ENCODE peak calls at places on chromosomes 7 and 10, in seven cellular contexts. One of them, this sample, is unnamed.

GRCh38 chr10:78861456-78862327 is 207.1 kb upstream of the ZMIZ1 start:
- DNase-seq in mesothelial cell of epicardium: no peak
- DNase-seq in fibroblast of pulmonary artery: no peak
- DNase-seq in BJ: no peak
- DNase-seq in CD4-positive, alpha-beta T cell: no peak
- DNase-seq in neural crest cell: no peak
- DNase-seq in HepG2: no peak
- DNase-seq in this sample: no peak

GRCh38 chr10:91296471-91296870 is 76.0 kb downstream of the PCGF5 start:
- DNase-seq in HepG2: peak; percentile 37
- DNase-seq in CD4-positive, alpha-beta T cell: no peak
- DNase-seq in neural crest cell: no peak
- DNase-seq in fibroblast of pulmonary artery: peak; percentile 55
- DNase-seq in BJ: no peak
- DNase-seq in mesothelial cell of epicardium: no peak
- DNase-seq in this sample: no peak

GRCh38 chr10:2909921-2910320 is 157.4 kb upstream of the PFKP start:
- DNase-seq in fibroblast of pulmonary artery: no peak
- DNase-seq in BJ: no peak
- DNase-seq in neural crest cell: no peak
- DNase-seq in mesothelial cell of epicardium: no peak
- DNase-seq in HepG2: no peak
- DNase-seq in CD4-positive, alpha-beta T cell: no peak
- DNase-seq in this sample: no peak

GRCh38 chr10:108374991-108375390 is 1210.5 kb upstream of the SORCS1 start:
- DNase-seq in BJ: no peak
- DNase-seq in HepG2: no peak
- DNase-seq in neural crest cell: no peak
- DNase-seq in fibroblast of pulmonary artery: no peak
- DNase-seq in mesothelial cell of epicardium: no peak
- DNase-seq in CD4-positive, alpha-beta T cell: no peak
- DNase-seq in this sample: no peak

GRCh38 chr7:47653550-47654351 is 71.8 kb upstream of the TNS3 start:
- DNase-seq in CD4-positive, alpha-beta T cell: no peak
- DNase-seq in HepG2: no peak
- DNase-seq in fibroblast of pulmonary artery: peak; percentile 82
- DNase-seq in BJ: no peak
- DNase-seq in mesothelial cell of epicardium: no peak
- DNase-seq in neural crest cell: no peak
- DNase-seq in this sample: no peak

GRCh38 chr7:7970620-7971307 is 2.2 kb downstream of the GLCCI1 start:
- DNase-seq in BJ: no peak
- DNase-seq in mesothelial cell of epicardium: no peak
- DNase-seq in fibroblast of pulmonary artery: no peak
- DNase-seq in neural crest cell: no peak
- DNase-seq in CD4-positive, alpha-beta T cell: no peak
- DNase-seq in HepG2: no peak
- DNase-seq in this sample: no peak

GRCh38 chr10:62080905-62081304 is 179.4 kb downstream of the ARID5B start:
- DNase-seq in HepG2: no peak
- DNase-seq in neural crest cell: no peak
- DNase-seq in fibroblast of pulmonary artery: no peak
- DNase-seq in CD4-positive, alpha-beta T cell: no peak
- DNase-seq in BJ: no peak
- DNase-seq in mesothelial cell of epicardium: no peak
- DNase-seq in this sample: no peak

GRCh38 chr7:16084370-16084769 is 337.0 kb downstream of the CRPPA start:
- DNase-seq in CD4-positive, alpha-beta T cell: no peak
- DNase-seq in BJ: no peak
- DNase-seq in fibroblast of pulmonary artery: peak; percentile 72
- DNase-seq in HepG2: no peak
- DNase-seq in neural crest cell: no peak
- DNase-seq in mesothelial cell of epicardium: no peak
- DNase-seq in this sample: no peak

GRCh38 chr7:107045195-107045960 is 873 bp downstream of the PRKAR2B start:
- DNase-seq in BJ: no peak
- DNase-seq in neural crest cell: no peak
- DNase-seq in mesothelial cell of epicardium: no peak
- DNase-seq in fibroblast of pulmonary artery: peak; percentile 6
- DNase-seq in HepG2: no peak
- DNase-seq in CD4-positive, alpha-beta T cell: no peak
- DNase-seq in this sample: peak; percentile 9

GRCh38 chr7:102272075-102272916 is 14.4 kb upstream of the SH2B2 start:
- DNase-seq in neural crest cell: peak; percentile 85
- DNase-seq in mesothelial cell of epicardium: peak; percentile 68
- DNase-seq in HepG2: peak; percentile 65
- DNase-seq in CD4-positive, alpha-beta T cell: peak; percentile 83
- DNase-seq in BJ: no peak
- DNase-seq in fibroblast of pulmonary artery: peak; percentile 78
- DNase-seq in this sample: peak; percentile 87

GRCh38 chr7:130961128-130961601 is 227.2 kb upstream of the KLF14 start:
- DNase-seq in HepG2: no peak
- DNase-seq in mesothelial cell of epicardium: no peak
- DNase-seq in fibroblast of pulmonary artery: peak; percentile 53
- DNase-seq in CD4-positive, alpha-beta T cell: peak; percentile 50
- DNase-seq in BJ: no peak
- DNase-seq in neural crest cell: no peak
- DNase-seq in this sample: no peak

GRCh38 chr7:106521115-106521514 is 139.8 kb downstream of the CCDC71L start:
- DNase-seq in HepG2: no peak
- DNase-seq in CD4-positive, alpha-beta T cell: no peak
- DNase-seq in mesothelial cell of epicardium: no peak
- DNase-seq in BJ: no peak
- DNase-seq in neural crest cell: no peak
- DNase-seq in fibroblast of pulmonary artery: no peak
- DNase-seq in this sample: no peak

GRCh38 chr10:113111260-113111659 is 161.2 kb downstream of the TCF7L2 start:
- DNase-seq in neural crest cell: no peak
- DNase-seq in mesothelial cell of epicardium: no peak
- DNase-seq in CD4-positive, alpha-beta T cell: no peak
- DNase-seq in fibroblast of pulmonary artery: no peak
- DNase-seq in HepG2: no peak
- DNase-seq in BJ: no peak
- DNase-seq in this sample: no peak

GRCh38 chr10:43965033-43965917 is 316.6 kb upstream of the ZNF32 start:
- DNase-seq in mesothelial cell of epicardium: no peak
- DNase-seq in HepG2: no peak
- DNase-seq in fibroblast of pulmonary artery: peak; percentile 27
- DNase-seq in BJ: peak; percentile 22
- DNase-seq in CD4-positive, alpha-beta T cell: no peak
- DNase-seq in neural crest cell: no peak
- DNase-seq in this sample: no peak

GRCh38 chr7:91034459-91035368 is 229.5 kb upstream of the FZD1 start:
- DNase-seq in BJ: no peak
- DNase-seq in neural crest cell: peak; percentile 53
- DNase-seq in fibroblast of pulmonary artery: peak; percentile 70
- DNase-seq in CD4-positive, alpha-beta T cell: no peak
- DNase-seq in mesothelial cell of epicardium: no peak
- DNase-seq in HepG2: peak; percentile 8
- DNase-seq in this sample: peak; percentile 66

GRCh38 chr7:1809601-1810258 is 139.7 kb downstream of the ELFN1 start:
- DNase-seq in CD4-positive, alpha-beta T cell: no peak
- DNase-seq in HepG2: no peak
- DNase-seq in fibroblast of pulmonary artery: no peak
- DNase-seq in mesothelial cell of epicardium: no peak
- DNase-seq in BJ: no peak
- DNase-seq in neural crest cell: no peak
- DNase-seq in this sample: no peak

GRCh38 chr10:44968101-44968886 is 8.7 kb downstream of the RASSF4 start:
- DNase-seq in fibroblast of pulmonary artery: peak; percentile 67
- DNase-seq in neural crest cell: no peak
- DNase-seq in CD4-positive, alpha-beta T cell: no peak
- DNase-seq in mesothelial cell of epicardium: no peak
- DNase-seq in BJ: no peak
- DNase-seq in HepG2: no peak
- DNase-seq in this sample: no peak

GRCh38 chr10:104445359-104445758 is 91.7 kb downstream of the CFAP58 start:
- DNase-seq in mesothelial cell of epicardium: no peak
- DNase-seq in neural crest cell: no peak
- DNase-seq in CD4-positive, alpha-beta T cell: no peak
- DNase-seq in fibroblast of pulmonary artery: peak; percentile 40
- DNase-seq in HepG2: no peak
- DNase-seq in BJ: peak; percentile 66
- DNase-seq in this sample: no peak

GRCh38 chr10:79937661-79938226 is 11.2 kb downstream of the SFTPD start:
- DNase-seq in neural crest cell: no peak
- DNase-seq in CD4-positive, alpha-beta T cell: no peak
- DNase-seq in mesothelial cell of epicardium: no peak
- DNase-seq in BJ: no peak
- DNase-seq in fibroblast of pulmonary artery: no peak
- DNase-seq in HepG2: no peak
- DNase-seq in this sample: peak; percentile 2

GRCh38 chr7:157676456-157677255 is 339.9 kb downstream of the DNAJB6 start:
- DNase-seq in CD4-positive, alpha-beta T cell: no peak
- DNase-seq in mesothelial cell of epicardium: no peak
- DNase-seq in fibroblast of pulmonary artery: no peak
- DNase-seq in HepG2: no peak
- DNase-seq in neural crest cell: no peak
- DNase-seq in BJ: no peak
- DNase-seq in this sample: no peak

GRCh38 chr10:88027570-88027969 is 164.1 kb downstream of the PTEN start:
- DNase-seq in neural crest cell: no peak
- DNase-seq in fibroblast of pulmonary artery: no peak
- DNase-seq in BJ: no peak
- DNase-seq in mesothelial cell of epicardium: no peak
- DNase-seq in CD4-positive, alpha-beta T cell: no peak
- DNase-seq in HepG2: no peak
- DNase-seq in this sample: no peak

GRCh38 chr10:97267671-97268070 is 24.8 kb downstream of the ARHGAP19 start:
- DNase-seq in HepG2: no peak
- DNase-seq in CD4-positive, alpha-beta T cell: no peak
- DNase-seq in fibroblast of pulmonary artery: peak; percentile 31
- DNase-seq in BJ: no peak
- DNase-seq in neural crest cell: no peak
- DNase-seq in mesothelial cell of epicardium: no peak
- DNase-seq in this sample: no peak

GRCh38 chr10:75283150-75284096 is 47.7 kb upstream of the COMTD1 start:
- DNase-seq in neural crest cell: no peak
- DNase-seq in HepG2: no peak
- DNase-seq in fibroblast of pulmonary artery: peak; percentile 48
- DNase-seq in CD4-positive, alpha-beta T cell: no peak
- DNase-seq in BJ: peak; percentile 47
- DNase-seq in mesothelial cell of epicardium: no peak
- DNase-seq in this sample: no peak

DNA sequence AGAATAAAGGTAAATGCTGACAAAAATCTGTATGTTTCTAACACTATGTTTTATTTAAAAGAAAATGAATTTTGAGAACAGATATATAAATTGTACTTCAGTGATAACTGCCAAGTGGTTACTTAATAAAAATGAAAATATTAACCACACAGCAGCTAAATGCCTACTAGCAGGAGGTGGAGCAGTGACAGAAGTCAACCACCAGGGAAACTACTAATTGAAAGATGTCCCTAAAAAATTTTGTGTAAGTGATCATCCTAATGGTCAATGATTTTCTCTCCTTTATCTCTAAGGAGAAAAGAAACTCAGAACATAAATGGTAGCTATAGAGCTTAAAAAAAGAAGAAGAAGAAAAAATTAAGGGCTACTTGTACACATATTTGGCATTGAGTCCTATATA is 22.9 kb downstream of the WNT16 start:
- DNase-seq in neural crest cell: no peak
- DNase-seq in BJ: no peak
- DNase-seq in CD4-positive, alpha-beta T cell: no peak
- DNase-seq in HepG2: no peak
- DNase-seq in fibroblast of pulmonary artery: no peak
- DNase-seq in mesothelial cell of epicardium: no peak
- DNase-seq in this sample: no peak
- TF ChIP-seq CTCF in neural crest cell: peak; percentile 53
- TF ChIP-seq CTCF in BJ: no peak
- TF ChIP-seq CTCF in CD4-positive, alpha-beta T cell: no peak
- TF ChIP-seq CTCF in HepG2: no peak
- TF ChIP-seq CTCF in fibroblast of pulmonary artery: peak; percentile 14
- TF ChIP-seq CTCF in mesothelial cell of epicardium: no peak
- TF ChIP-seq CTCF in this sample: peak; percentile 41

DNA sequence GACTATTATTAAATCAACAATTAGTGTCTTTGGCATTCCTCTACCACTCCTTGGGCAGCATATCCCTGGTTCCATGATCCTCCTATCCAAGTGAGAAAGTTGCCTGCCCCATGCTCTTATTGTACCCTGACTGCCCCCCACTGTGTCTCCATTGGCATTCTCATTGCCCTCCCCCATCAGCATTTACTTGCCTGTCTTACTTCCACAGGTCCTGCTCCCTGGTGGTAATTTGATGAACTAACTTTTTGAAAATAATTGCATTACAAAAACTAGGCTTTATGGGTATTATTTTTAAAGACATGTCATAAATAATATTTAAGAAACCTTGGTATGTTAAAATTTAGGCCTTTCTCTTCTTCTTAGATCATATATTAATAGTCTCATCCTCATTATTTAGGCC is 346.4 kb downstream of the PCLO start:
- DNase-seq in mesothelial cell of epicardium: no peak
- DNase-seq in CD4-positive, alpha-beta T cell: no peak
- DNase-seq in BJ: no peak
- DNase-seq in fibroblast of pulmonary artery: no peak
- DNase-seq in HepG2: no peak
- DNase-seq in neural crest cell: no peak
- DNase-seq in this sample: no peak
- TF ChIP-seq CTCF in mesothelial cell of epicardium: peak; percentile 29
- TF ChIP-seq CTCF in CD4-positive, alpha-beta T cell: no peak
- TF ChIP-seq CTCF in BJ: no peak
- TF ChIP-seq CTCF in fibroblast of pulmonary artery: peak; percentile 14
- TF ChIP-seq CTCF in HepG2: no peak
- TF ChIP-seq CTCF in neural crest cell: no peak
- TF ChIP-seq CTCF in this sample: peak; percentile 43

DNA sequence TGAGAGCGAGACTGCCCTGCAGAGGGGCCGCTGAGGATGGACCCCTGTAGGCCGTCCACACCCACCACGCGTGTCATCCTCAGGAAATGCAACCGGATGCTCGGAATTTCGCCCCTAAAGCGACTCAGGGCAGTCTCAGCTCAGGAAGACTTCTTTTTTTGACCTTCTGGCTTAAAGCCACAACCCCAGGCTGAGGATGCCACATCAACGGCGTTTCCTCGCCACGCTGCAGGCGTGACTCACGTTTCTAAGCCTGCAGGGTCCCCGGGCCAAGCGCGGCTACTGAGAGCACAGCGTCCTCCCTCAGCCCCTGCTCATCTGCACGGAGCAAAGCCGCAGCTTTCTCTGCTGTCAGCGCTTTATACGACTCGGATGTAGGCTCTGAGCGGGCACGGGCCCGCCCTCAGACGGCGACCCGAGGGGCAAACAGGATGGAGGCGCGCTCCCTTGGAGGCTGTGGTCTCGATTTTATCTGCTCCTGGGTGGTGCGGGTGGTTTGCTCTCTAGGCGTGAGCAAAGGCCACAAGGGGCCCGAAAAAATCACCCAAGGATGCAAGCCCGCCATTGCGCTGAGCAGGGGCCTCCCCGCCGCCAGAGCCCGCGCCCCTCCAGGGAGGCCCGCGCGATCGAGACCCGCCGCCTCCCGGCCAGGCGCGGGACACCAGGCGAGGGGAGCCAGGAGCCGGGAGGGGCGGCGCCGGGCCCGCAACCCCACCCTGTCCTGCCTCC is 726 bp upstream of the INSIG1 start:
- DNase-seq in BJ: peak; percentile 27
- DNase-seq in HepG2: no peak
- DNase-seq in neural crest cell: no peak
- DNase-seq in fibroblast of pulmonary artery: peak; percentile 76
- DNase-seq in mesothelial cell of epicardium: no peak
- DNase-seq in CD4-positive, alpha-beta T cell: peak; percentile 88
- DNase-seq in this sample: peak; percentile 40
- TF ChIP-seq CTCF in BJ: no peak
- TF ChIP-seq CTCF in HepG2: no peak
- TF ChIP-seq CTCF in neural crest cell: peak; percentile 61
- TF ChIP-seq CTCF in fibroblast of pulmonary artery: peak; percentile 0
- TF ChIP-seq CTCF in mesothelial cell of epicardium: peak; percentile 57
- TF ChIP-seq CTCF in CD4-positive, alpha-beta T cell: no peak
- TF ChIP-seq CTCF in this sample: no peak

GRCh38 chr7:128839751-128840177 is 9.6 kb downstream of the FLNC start:
- DNase-seq in CD4-positive, alpha-beta T cell: no peak
- DNase-seq in mesothelial cell of epicardium: no peak
- DNase-seq in HepG2: no peak
- DNase-seq in BJ: no peak
- DNase-seq in fibroblast of pulmonary artery: no peak
- DNase-seq in neural crest cell: no peak
- DNase-seq in this sample: no peak
- TF ChIP-seq CTCF in CD4-positive, alpha-beta T cell: no peak
- TF ChIP-seq CTCF in mesothelial cell of epicardium: no peak
- TF ChIP-seq CTCF in HepG2: no peak
- TF ChIP-seq CTCF in BJ: no peak
- TF ChIP-seq CTCF in fibroblast of pulmonary artery: no peak
- TF ChIP-seq CTCF in neural crest cell: no peak
- TF ChIP-seq CTCF in this sample: no peak